ENCODE peak calls at places on chromosomes 5 and 9, in six cellular contexts. P, X, S, Z, N and T are unnamed samples. For H3K36me3, the result is how much of the 10 kb centered on the place peaks cover.

GRCh38 chr5:2703615-2704014 is 47.9 kb downstream of the IRX2 start:
- DNase-seq in P (no peak), X (no peak), S (no peak), Z (no peak), N (no peak), T (no peak)

GRCh38 chr9:123946257-123946855 is 16.4 kb upstream of the DENND1A start:
- DNase-seq in P (no peak), X (no peak), S (no peak), Z (no peak), N (no peak), T (no peak)

GRCh38 chr5:126093718-126094117 is 329.5 kb upstream of the GRAMD2B start:
- DNase-seq in P (no peak), X (no peak), S (no peak), Z (no peak), N (no peak), T (no peak)

GRCh38 chr9:107340920-107341632 is 58.0 kb downstream of the RAD23B start:
- DNase-seq in P (peak), X (peak), S (no peak), Z (peak), N (peak), T (peak)

GRCh38 chr5:63398346-63398745 is 563.9 kb downstream of the HTR1A start:
- DNase-seq in P (no peak), X (no peak), S (no peak), Z (no peak), N (no peak), T (no peak)

GRCh38 chr9:104968025-104968982 is 40.3 kb upstream of the ABCA1 start:
- DNase-seq in P (peak), X (peak), S (peak), Z (peak), N (peak), T (peak)

GRCh38 chr9:129052592-129052991 is 16.2 kb downstream of the MIGA2 start:
- DNase-seq in P (peak), X (no peak), S (no peak), Z (peak), N (peak), T (peak)

GRCh38 chr9:111038336-111039202 is at the start of gene LPAR1:
- DNase-seq in P (peak), X (peak), S (no peak), Z (peak), N (peak), T (peak)

GRCh38 chr9:112884086-112884485 is 6.6 kb downstream of the SLC46A2 start:
- DNase-seq in P (no peak), X (no peak), S (no peak), Z (no peak), N (no peak), T (no peak)

GRCh38 chr5:68834486-68834885 is 259.3 kb upstream of the SLC30A5 start:
- DNase-seq in P (no peak), X (no peak), S (peak), Z (no peak), N (no peak), T (no peak)

GRCh38 chr9:118455259-118455658 is 751.1 kb downstream of the TLR4 start:
- DNase-seq in P (no peak), X (no peak), S (no peak), Z (no peak), N (no peak), T (no peak)

GRCh38 chr5:105849701-105850100 is 1821.0 kb downstream of the EFNA5 start:
- DNase-seq in P (no peak), X (no peak), S (no peak), Z (no peak), N (no peak), T (no peak)

GRCh38 chr5:39476466-39477215 is 51.9 kb upstream of the DAB2 start:
- DNase-seq in P (no peak), X (no peak), S (peak), Z (no peak), N (no peak), T (no peak)

GRCh38 chr9:108683245-108683644 is 172.5 kb downstream of the ACTL7B start:
- DNase-seq in P (no peak), X (no peak), S (no peak), Z (no peak), N (no peak), T (no peak)

GRCh38 chr5:103010120-103010666 is 109.7 kb downstream of the GIN1 start:
- DNase-seq in P (no peak), X (no peak), S (no peak), Z (no peak), N (no peak), T (no peak)

GRCh38 chr5:79109527-79110492 is 1.8 kb upstream of the BHMT start:
- DNase-seq in P (no peak), X (no peak), S (no peak), Z (no peak), N (peak), T (no peak)

GRCh38 chr9:2817987-2818386 is 25.9 kb downstream of the PUM3 start:
- DNase-seq in P (no peak), X (no peak), S (no peak), Z (no peak), N (no peak), T (no peak)

GRCh38 chr5:54632131-54632551 is 114.6 kb downstream of the SNX18 start:
- DNase-seq in P (no peak), X (no peak), S (no peak), Z (no peak), N (no peak), T (no peak)

GRCh38 chr9:87011551-87011950 is 64.2 kb upstream of the GAS1 start:
- DNase-seq in P (no peak), X (no peak), S (no peak), Z (no peak), N (no peak), T (no peak)

GRCh38 chr5:17882760-17883488 is 248.7 kb downstream of the TAF11L14 start:
- DNase-seq in P (no peak), X (no peak), S (no peak), Z (no peak), N (no peak), T (no peak)

GRCh38 chr5:96699186-96699820 is 37.1 kb downstream of the CAST start:
- DNase-seq in P (no peak), X (no peak), S (no peak), Z (no peak), N (no peak), T (no peak)

GRCh38 chr5:33319841-33320240 is 120.9 kb upstream of the TARS1 start:
- DNase-seq in P (no peak), X (no peak), S (no peak), Z (no peak), N (no peak), T (no peak)

GRCh38 chr9:123267481-123268239 is 726 bp downstream of the STRBP start:
- DNase-seq in P (peak), X (peak), S (no peak), Z (peak), N (peak), T (peak)

GRCh38 chr5:29796018-29796417 is 1397.5 kb upstream of the CDH6 start:
- DNase-seq in P (no peak), X (no peak), S (no peak), Z (no peak), N (no peak), T (no peak)

GRCh38 chr9:120761011-120761410 is 32.2 kb downstream of the FBXW2 start:
- DNase-seq in P (no peak), X (no peak), S (no peak), Z (no peak), N (no peak), T (no peak)
- H3K36me3 ChIP-seq in P (under half), X (under half), S (under half), Z (under half), N (under half), T (half or more)

DNA sequence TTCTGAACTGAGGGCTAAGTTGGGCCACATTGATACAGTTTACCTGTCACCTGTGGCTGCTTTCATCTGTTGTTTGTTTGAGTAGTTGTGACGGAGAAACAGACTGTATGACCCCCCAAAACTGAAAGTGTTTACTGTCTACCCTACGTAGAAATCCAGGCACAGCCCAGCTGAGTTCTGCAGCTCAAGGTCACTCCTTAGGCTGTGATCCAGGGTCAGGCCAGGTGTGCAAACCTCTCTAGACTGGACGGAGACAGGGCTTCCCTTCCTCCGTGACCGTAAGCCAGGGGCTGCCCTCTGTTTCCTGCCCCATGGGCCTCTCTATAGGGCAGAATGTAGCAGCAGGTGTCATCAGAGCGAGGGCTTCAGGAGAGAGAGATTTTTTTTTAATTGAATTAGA is 207.9 kb upstream of the OTULINL start:
- DNase-seq in P (no peak), X (no peak), S (no peak), Z (peak), N (no peak), T (no peak)
- H3K36me3 ChIP-seq in P (under half), X (under half), S (under half), Z (under half), N (under half), T (half or more)

GRCh38 chr9:121328476-121328875 is 41.6 kb downstream of the STOM start:
- DNase-seq in P (no peak), X (no peak), S (no peak), Z (no peak), N (no peak), T (no peak)
- H3K36me3 ChIP-seq in P (half or more), X (under half), S (half or more), Z (under half), N (under half), T (half or more)

GRCh38 chr5:20098695-20099094 is 110.7 kb upstream of the CDH18 start:
- DNase-seq in P (no peak), X (no peak), S (no peak), Z (no peak), N (no peak), T (no peak)

GRCh38 chr5:20105915-20106314 is 117.9 kb upstream of the CDH18 start:
- DNase-seq in P (no peak), X (no peak), S (no peak), Z (no peak), N (no peak), T (no peak)

GRCh38 chr5:20102291-20102690 is 114.3 kb upstream of the CDH18 start:
- DNase-seq in P (no peak), X (no peak), S (no peak), Z (no peak), N (no peak), T (no peak)
- H3K36me3 ChIP-seq in P (under half), X (under half), S (under half), Z (under half), N (under half), T (under half)

DNA sequence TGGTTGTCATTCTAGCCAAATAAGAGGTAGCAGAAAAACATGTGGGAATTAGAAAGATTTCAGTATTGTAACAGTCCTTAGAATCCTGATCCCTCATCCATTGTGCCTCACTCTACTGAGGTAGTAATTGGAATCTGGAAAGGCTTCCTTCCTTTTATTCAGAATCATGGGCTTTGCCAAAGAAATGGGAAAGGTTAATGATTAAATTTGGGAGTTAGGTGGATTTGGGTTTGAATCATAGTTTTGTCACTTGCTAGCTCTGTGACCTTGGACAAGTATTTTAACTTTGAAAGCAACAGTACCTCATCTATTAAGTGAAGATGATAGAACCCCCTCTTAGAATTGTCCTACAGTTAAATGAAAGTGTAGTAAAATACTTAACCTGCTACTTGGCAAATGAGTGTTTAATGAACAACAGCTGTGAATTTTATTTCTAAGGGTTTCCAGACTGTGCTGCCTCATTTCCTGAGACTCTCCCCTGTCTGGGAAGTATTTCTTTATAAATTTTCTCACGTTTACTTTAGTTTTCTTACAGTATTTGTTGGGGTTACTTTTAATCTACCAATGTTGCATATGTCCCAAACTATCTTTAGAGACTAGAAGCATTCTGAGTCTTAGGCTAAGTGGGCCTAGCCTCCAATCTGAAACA is 11.7 kb downstream of the SPDL1 start:
- DNase-seq in P (no peak), X (no peak), S (peak), Z (no peak), N (no peak), T (no peak)
- H3K36me3 ChIP-seq in P (under half), X (under half), S (under half), Z (under half), N (under half), T (half or more)

GRCh38 chr5:172687983-172688734 is 47.1 kb downstream of the NEURL1B start:
- DNase-seq in P (no peak), X (peak), S (no peak), Z (no peak), N (peak), T (no peak)

GRCh38 chr5:172685036-172685435 is 44.0 kb downstream of the NEURL1B start:
- DNase-seq in P (no peak), X (no peak), S (no peak), Z (no peak), N (no peak), T (no peak)

GRCh38 chr5:172688735-172689572 is 47.9 kb downstream of the NEURL1B start:
- DNase-seq in P (peak), X (peak), S (no peak), Z (peak), N (peak), T (no peak)

GRCh38 chr5:172686111-172686510 is 45.0 kb downstream of the NEURL1B start:
- DNase-seq in P (peak), X (peak), S (no peak), Z (no peak), N (no peak), T (no peak)

DNA sequence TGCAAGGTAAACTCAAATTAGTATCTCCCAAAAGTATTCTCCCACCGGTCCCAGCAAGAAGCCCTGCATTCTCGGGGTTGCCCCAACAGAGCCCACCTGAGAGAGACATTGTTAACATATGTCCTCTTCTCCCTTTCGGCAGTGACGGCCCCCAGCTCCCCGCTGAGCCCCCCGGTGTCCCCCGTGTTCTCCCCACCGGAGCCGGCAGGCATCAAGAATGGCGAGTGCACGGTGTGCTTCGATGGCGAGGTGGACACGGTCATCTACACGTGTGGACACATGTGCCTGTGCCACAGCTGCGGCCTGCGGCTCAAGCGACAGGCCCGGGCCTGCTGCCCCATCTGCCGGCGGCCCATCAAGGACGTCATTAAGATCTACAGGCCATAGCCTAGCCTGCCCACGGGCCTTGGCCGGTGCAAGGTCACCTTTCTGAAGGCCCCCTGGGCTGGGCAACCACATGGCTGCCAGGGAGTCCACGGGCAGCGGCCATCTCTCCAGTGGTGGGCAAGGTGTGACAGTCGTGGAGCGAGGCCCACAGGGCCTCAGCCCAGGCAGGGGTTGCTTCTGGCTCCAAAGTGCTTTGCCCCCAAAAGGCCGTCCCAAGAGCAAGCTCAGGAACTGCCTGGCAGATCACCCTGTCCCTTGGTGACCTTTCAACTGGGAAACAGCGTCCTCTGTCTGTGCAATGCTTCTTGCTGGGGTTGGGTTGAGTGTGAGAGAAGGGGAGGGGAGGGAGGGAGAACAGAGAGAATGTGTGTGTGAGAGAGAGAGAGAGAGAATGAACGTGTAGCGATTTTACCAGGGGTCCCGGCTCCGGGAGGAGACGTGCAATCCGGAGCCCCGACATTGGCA is 45.7 kb downstream of the NEURL1B start:
- DNase-seq in P (peak), X (peak), S (no peak), Z (no peak), N (no peak), T (no peak)
- H3K36me3 ChIP-seq in P (under half), X (under half), S (under half), Z (under half), N (under half), T (under half)

DNA sequence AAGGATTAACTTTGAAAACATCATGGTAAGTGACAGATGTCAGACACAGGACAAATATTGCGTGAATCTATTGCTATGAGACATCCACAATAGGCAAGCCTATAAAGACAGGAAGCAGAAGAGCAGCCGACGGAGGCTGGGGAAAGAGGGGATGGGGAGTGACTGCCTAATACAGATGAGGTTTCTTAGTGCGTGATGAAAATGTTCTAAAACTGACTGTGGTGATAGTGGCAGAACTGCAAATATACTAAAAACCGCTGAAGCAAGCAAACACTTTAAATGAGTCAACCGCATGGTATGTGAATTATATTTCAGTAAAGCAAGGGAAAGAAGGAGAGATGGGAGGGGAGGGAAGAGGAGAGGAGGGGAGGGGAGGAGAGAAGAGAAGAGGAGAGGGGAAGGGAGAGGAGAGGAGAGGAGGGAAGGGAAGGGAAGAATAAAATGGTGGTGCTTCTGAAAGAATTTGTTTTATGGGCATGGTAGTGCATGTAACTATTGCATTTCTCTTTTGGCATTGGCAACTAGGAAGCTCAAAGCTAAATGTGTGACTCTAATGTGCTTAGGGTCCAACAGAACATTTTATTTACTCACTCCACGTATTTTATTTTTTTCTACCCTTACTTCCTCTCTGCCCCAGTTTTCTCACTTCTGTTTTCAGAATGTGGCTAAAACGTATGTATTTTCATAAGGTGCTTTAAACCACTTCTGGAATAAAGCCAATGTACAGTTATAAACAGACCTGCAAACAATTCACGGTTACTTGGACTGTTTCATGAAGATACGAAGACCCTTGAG is 21.3 kb downstream of the AKNA start:
- DNase-seq in P (peak), X (no peak), S (peak), Z (no peak), N (no peak), T (no peak)
- H3K36me3 ChIP-seq in P (under half), X (under half), S (under half), Z (under half), N (under half), T (half or more)

GRCh38 chr9:74007833-74008232 is 489.3 kb upstream of the RORB start:
- DNase-seq in P (no peak), X (no peak), S (no peak), Z (no peak), N (no peak), T (no peak)
- H3K36me3 ChIP-seq in P (under half), X (under half), S (under half), Z (under half), N (under half), T (under half)

GRCh38 chr9:114362394-114362793 is 25.4 kb downstream of the AKNA start:
- DNase-seq in P (peak), X (no peak), S (no peak), Z (no peak), N (no peak), T (no peak)

GRCh38 chr9:114363424-114363823 is 24.4 kb downstream of the AKNA start:
- DNase-seq in P (peak), X (no peak), S (no peak), Z (no peak), N (no peak), T (no peak)

GRCh38 chr9:114364528-114365041 is 23.2 kb downstream of the AKNA start:
- DNase-seq in P (peak), X (no peak), S (no peak), Z (no peak), N (no peak), T (no peak)

GRCh38 chr9:114365194-114365593 is 22.6 kb downstream of the AKNA start:
- DNase-seq in P (no peak), X (no peak), S (no peak), Z (no peak), N (no peak), T (no peak)

GRCh38 chr9:114364123-114364522 is 23.7 kb downstream of the AKNA start:
- DNase-seq in P (no peak), X (no peak), S (peak), Z (no peak), N (no peak), T (no peak)
- H3K36me3 ChIP-seq in P (under half), X (under half), S (under half), Z (under half), N (under half), T (half or more)

GRCh38 chr5:40762716-40763115 is 7.0 kb upstream of the TTC33 start:
- DNase-seq in P (no peak), X (no peak), S (no peak), Z (no peak), N (no peak), T (no peak)
- H3K36me3 ChIP-seq in P (under half), X (under half), S (under half), Z (under half), N (under half), T (half or more)